ENCODE peak calls at places on chromosomes 16 and 17, in four cellular contexts. B, W, D and S are unnamed samples.

GRCh38 chr16:29198231-29198630 is 208.3 kb downstream of the NPIPB11 start:
- DNase-seq in B (no peak), W (no peak), D (no peak), S (no peak)

GRCh38 chr17:43546317-43547188 is at the start of gene ETV4:
- DNase-seq in B (peak), W (peak), D (peak), S (peak)

GRCh38 chr16:81888520-81889394 is 109.7 kb downstream of the PLCG2 start:
- DNase-seq in B (no peak), W (no peak), D (no peak), S (no peak)

GRCh38 chr16:30137897-30138296 is 14.9 kb upstream of the MAPK3 start:
- DNase-seq in B (no peak), W (no peak), D (no peak), S (no peak)

GRCh38 chr17:7849185-7850117 is 5.4 kb upstream of the TMEM88 start:
- DNase-seq in B (no peak), W (no peak), D (no peak), S (no peak)

GRCh38 chr17:82110298-82110697 is 12.3 kb upstream of the FASN start:
- DNase-seq in B (no peak), W (no peak), D (no peak), S (no peak)

GRCh38 chr16:4316732-4317461 is 1.0 kb downstream of the GLIS2 start:
- DNase-seq in B (no peak), W (no peak), D (no peak), S (no peak)

GRCh38 chr17:78357687-78358537 is 2.0 kb downstream of the SOCS3 start:
- DNase-seq in B (no peak), W (no peak), D (no peak), S (no peak)

GRCh38 chr16:63461248-63461841 is 1425.1 kb upstream of the CDH8 start:
- DNase-seq in B (no peak), W (peak), D (no peak), S (peak)

GRCh38 chr17:6528557-6528956 is 27.8 kb downstream of the PITPNM3 start:
- DNase-seq in B (no peak), W (no peak), D (no peak), S (no peak)

GRCh38 chr17:81396722-81397313 is 1.6 kb downstream of the BAHCC1 start:
- DNase-seq in B (no peak), W (no peak), D (no peak), S (peak)

GRCh38 chr16:85584192-85584757 is 28.8 kb upstream of the GSE1 start:
- DNase-seq in B (no peak), W (no peak), D (no peak), S (no peak)

GRCh38 chr17:75010683-75011406 is 1.6 kb upstream of the MRPL58 start:
- DNase-seq in B (no peak), W (no peak), D (no peak), S (no peak)

GRCh38 chr16:50924759-50925545 is 183.1 kb downstream of the CYLD start:
- DNase-seq in B (no peak), W (no peak), D (no peak), S (no peak)

GRCh38 chr17:13128676-13129075 is 110.8 kb upstream of the ELAC2 start:
- DNase-seq in B (no peak), W (no peak), D (no peak), S (no peak)

GRCh38 chr17:13131211-13131610 is 113.4 kb upstream of the ELAC2 start:
- DNase-seq in B (no peak), W (no peak), D (no peak), S (no peak)

GRCh38 chr17:13135496-13135895 is 117.7 kb upstream of the ELAC2 start:
- DNase-seq in B (no peak), W (no peak), D (no peak), S (peak)

GRCh38 chr17:13134106-13134505 is 116.3 kb upstream of the ELAC2 start:
- DNase-seq in B (no peak), W (no peak), D (no peak), S (no peak)
- TF ChIP-seq CTCF in B (no peak), W (no peak), D (no peak), S (no peak)

GRCh38 chr17:79916506-79916905 is 77.3 kb upstream of the CBX4 start:
- DNase-seq in B (no peak), W (no peak), D (no peak), S (no peak)

GRCh38 chr17:79913896-79914812 is 74.9 kb upstream of the CBX4 start:
- DNase-seq in B (no peak), W (no peak), D (no peak), S (no peak)

GRCh38 chr17:79914813-79915740 is 75.8 kb upstream of the CBX4 start:
- DNase-seq in B (no peak), W (no peak), D (no peak), S (no peak)

GRCh38 chr17:79916991-79917901 is 78.0 kb upstream of the CBX4 start:
- DNase-seq in B (no peak), W (no peak), D (no peak), S (no peak)

GRCh38 chr17:79915850-79916430 is 76.7 kb upstream of the CBX4 start:
- DNase-seq in B (no peak), W (peak), D (no peak), S (no peak)
- TF ChIP-seq CTCF in B (no peak), W (peak), D (peak), S (peak)

GRCh38 chr17:2094891-2095535 is 40.1 kb downstream of the HIC1 start:
- DNase-seq in B (no peak), W (peak), D (no peak), S (no peak)
- TF ChIP-seq CTCF in B (no peak), W (peak), D (peak), S (no peak)

GRCh38 chr17:48282303-48282702 is 147.7 kb downstream of the SKAP1 start:
- DNase-seq in B (no peak), W (no peak), D (no peak), S (no peak)
- TF ChIP-seq CTCF in B (no peak), W (no peak), D (no peak), S (no peak)

DNA sequence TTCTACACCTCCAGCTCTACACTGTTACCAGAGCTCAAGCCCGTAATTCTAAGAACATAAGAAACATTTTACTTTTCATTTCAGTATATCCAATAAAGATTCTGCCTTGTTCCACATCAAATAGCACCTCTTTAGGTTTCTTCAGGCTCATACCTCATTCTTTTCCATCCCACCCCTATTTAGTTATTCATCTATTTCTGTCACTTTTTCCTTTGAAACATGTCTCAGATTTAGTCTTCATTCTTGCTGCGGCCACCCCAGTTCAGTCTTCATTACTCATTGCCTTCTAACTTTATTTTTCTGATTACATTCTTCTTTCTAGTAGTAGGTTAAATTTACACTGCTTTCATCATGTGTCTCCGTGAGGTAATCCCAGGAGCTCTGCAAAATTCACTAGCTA is 33.5 kb downstream of the PPM1E start:
- DNase-seq in B (no peak), W (no peak), D (no peak), S (no peak)
- TF ChIP-seq CTCF in B (no peak), W (no peak), D (no peak), S (no peak)

GRCh38 chr17:40340880-40341807 is 23.4 kb downstream of the GJD3 start:
- DNase-seq in B (peak), W (peak), D (no peak), S (peak)
- TF ChIP-seq CTCF in B (no peak), W (peak), D (no peak), S (no peak)

GRCh38 chr16:71883849-71884638 is at the start of gene ZNF821:
- DNase-seq in B (peak), W (peak), D (no peak), S (peak)
- TF ChIP-seq CTCF in B (peak), W (peak), D (no peak), S (no peak)

GRCh38 chr16:27268376-27269299 is at the start of gene NSMCE1:
- DNase-seq in B (peak), W (peak), D (peak), S (peak)
- TF ChIP-seq CTCF in B (peak), W (no peak), D (peak), S (no peak)

DNA sequence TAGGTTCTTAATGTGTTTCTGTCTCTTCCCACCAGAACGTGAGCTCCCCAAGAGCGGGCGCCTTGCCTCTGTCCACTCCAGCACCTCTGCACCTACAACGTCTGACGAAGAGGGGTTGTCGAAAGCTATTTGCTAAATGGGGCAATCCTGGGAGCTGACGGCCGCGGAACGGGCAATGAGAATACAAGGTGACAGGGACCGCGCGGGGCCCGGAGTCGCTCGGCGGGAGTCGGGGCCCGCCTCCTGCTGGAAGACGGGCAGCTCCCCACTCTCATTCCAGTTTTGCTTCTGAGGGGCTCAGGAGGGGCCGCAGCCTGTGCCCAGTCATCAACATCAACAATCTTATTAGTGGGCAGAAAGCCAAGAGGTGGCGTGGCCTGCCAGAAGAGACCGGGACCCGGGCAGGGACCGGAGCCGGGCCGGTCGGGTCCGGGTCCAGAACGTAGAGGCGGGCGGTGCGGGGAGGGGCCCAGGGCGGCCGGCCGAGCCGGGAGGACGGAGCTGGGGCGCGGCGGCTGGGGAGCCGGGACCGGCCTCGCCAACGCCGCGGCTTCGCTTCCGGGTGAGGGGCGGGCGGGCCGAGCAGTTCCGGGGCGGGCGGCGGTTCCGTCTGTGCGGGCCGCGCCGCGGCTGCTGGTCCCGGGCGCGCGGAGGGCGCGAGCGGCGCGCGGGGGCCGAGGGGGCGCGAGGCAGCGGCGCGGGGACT is at the start of gene MOSMO:
- DNase-seq in B (peak), W (peak), D (no peak), S (peak)
- TF ChIP-seq CTCF in B (no peak), W (no peak), D (no peak), S (peak)

GRCh38 chr17:18185391-18185790 is 1.8 kb downstream of the ALKBH5 start:
- DNase-seq in B (no peak), W (peak), D (no peak), S (no peak)

GRCh38 chr17:18184143-18185007 is 747 bp downstream of the ALKBH5 start:
- DNase-seq in B (peak), W (peak), D (no peak), S (no peak)

GRCh38 chr17:18182978-18183333 is 672 bp upstream of the ALKBH5 start:
- DNase-seq in B (peak), W (peak), D (peak), S (peak)

GRCh38 chr17:18182190-18182977 is 1.2 kb upstream of the ALKBH5 start:
- DNase-seq in B (no peak), W (no peak), D (no peak), S (no peak)

GRCh38 chr17:18183334-18184142 is at the start of gene ALKBH5:
- DNase-seq in B (peak), W (peak), D (peak), S (peak)
- TF ChIP-seq CTCF in B (peak), W (peak), D (peak), S (peak)